ENCODE peak calls at places on chromosomes 12 and 14, in seven cellular contexts. W, U, L, Y, V, Z and H are unnamed samples.
A peak's percentile ranks its signal among the peaks of the same experiment; 100 is the strongest.

GRCh38 chr12:6451348-6452244 is at the start of gene TAPBPL:
- DNase-seq in W (peak; percentile 84), U (peak; percentile 81), L (peak; percentile 84), Y (peak; percentile 83), V (peak; percentile 90), Z (peak; percentile 78), H (peak; percentile 91)

GRCh38 chr12:47894068-47894467 is 10.7 kb downstream of the VDR start:
- DNase-seq in W (no peak), U (no peak), L (no peak), Y (no peak), V (no peak), Z (no peak), H (no peak)

GRCh38 chr12:53777936-53778644 is 26.3 kb upstream of the CISTR start:
- DNase-seq in W (no peak), U (no peak), L (no peak), Y (peak; percentile 31), V (no peak), Z (peak; percentile 22), H (no peak)

GRCh38 chr12:57838594-57839302 is 7.8 kb downstream of the CTDSP2 start:
- DNase-seq in W (no peak), U (no peak), L (no peak), Y (no peak), V (no peak), Z (no peak), H (no peak)

GRCh38 chr14:54803396-54803795 is 99.2 kb downstream of the GCH1 start:
- DNase-seq in W (no peak), U (no peak), L (no peak), Y (no peak), V (no peak), Z (no peak), H (no peak)

GRCh38 chr12:113234483-113234882 is 13.2 kb downstream of the TPCN1 start:
- DNase-seq in W (no peak), U (no peak), L (no peak), Y (no peak), V (no peak), Z (no peak), H (no peak)

GRCh38 chr12:40154381-40154780 is 48.5 kb upstream of the SLC2A13 start:
- DNase-seq in W (no peak), U (no peak), L (no peak), Y (no peak), V (no peak), Z (no peak), H (no peak)

GRCh38 chr12:123441523-123442164 is 5.2 kb upstream of the RILPL2 start:
- DNase-seq in W (no peak), U (no peak), L (no peak), Y (no peak), V (no peak), Z (no peak), H (no peak)

GRCh38 chr12:57735952-57736742 is 2.4 kb downstream of the AGAP2 start:
- DNase-seq in W (peak; percentile 65), U (no peak), L (no peak), Y (no peak), V (no peak), Z (no peak), H (peak; percentile 72)

GRCh38 chr12:112855375-112855774 is 51.4 kb upstream of the OAS1 start:
- DNase-seq in W (no peak), U (no peak), L (no peak), Y (no peak), V (no peak), Z (no peak), H (peak; percentile 47)

GRCh38 chr14:105890474-105891220 is 364.3 kb downstream of the TMEM121 start:
- DNase-seq in W (peak; percentile 25), U (peak; percentile 1), L (peak; percentile 34), Y (no peak), V (no peak), Z (no peak), H (peak; percentile 8)

GRCh38 chr14:77962731-77963520 is 163.0 kb downstream of the ADCK1 start:
- DNase-seq in W (no peak), U (no peak), L (no peak), Y (no peak), V (no peak), Z (no peak), H (no peak)

GRCh38 chr14:77965050-77965449 is 165.1 kb downstream of the ADCK1 start:
- DNase-seq in W (no peak), U (no peak), L (no peak), Y (no peak), V (no peak), Z (no peak), H (no peak)

GRCh38 chr14:77967110-77967509 is 167.2 kb downstream of the ADCK1 start:
- DNase-seq in W (no peak), U (no peak), L (no peak), Y (no peak), V (no peak), Z (no peak), H (no peak)

GRCh38 chr14:77961853-77962580 is 162.1 kb downstream of the ADCK1 start:
- DNase-seq in W (no peak), U (no peak), L (no peak), Y (no peak), V (no peak), Z (no peak), H (no peak)

GRCh38 chr14:77965919-77966435 is 166.1 kb downstream of the ADCK1 start:
- DNase-seq in W (peak; percentile 43), U (peak; percentile 13), L (peak; percentile 55), Y (peak; percentile 11), V (peak; percentile 67), Z (peak; percentile 8), H (peak; percentile 50)
- H3K4me3 ChIP-seq in W (no peak overlapping the region), U (no peak overlapping the region), L (peak overlapping the region; percentile 37), Y (peak overlapping the region; percentile 16), V (no peak overlapping the region), Z (peak overlapping the region; percentile 42), H (peak overlapping the region; percentile 60)

DNA sequence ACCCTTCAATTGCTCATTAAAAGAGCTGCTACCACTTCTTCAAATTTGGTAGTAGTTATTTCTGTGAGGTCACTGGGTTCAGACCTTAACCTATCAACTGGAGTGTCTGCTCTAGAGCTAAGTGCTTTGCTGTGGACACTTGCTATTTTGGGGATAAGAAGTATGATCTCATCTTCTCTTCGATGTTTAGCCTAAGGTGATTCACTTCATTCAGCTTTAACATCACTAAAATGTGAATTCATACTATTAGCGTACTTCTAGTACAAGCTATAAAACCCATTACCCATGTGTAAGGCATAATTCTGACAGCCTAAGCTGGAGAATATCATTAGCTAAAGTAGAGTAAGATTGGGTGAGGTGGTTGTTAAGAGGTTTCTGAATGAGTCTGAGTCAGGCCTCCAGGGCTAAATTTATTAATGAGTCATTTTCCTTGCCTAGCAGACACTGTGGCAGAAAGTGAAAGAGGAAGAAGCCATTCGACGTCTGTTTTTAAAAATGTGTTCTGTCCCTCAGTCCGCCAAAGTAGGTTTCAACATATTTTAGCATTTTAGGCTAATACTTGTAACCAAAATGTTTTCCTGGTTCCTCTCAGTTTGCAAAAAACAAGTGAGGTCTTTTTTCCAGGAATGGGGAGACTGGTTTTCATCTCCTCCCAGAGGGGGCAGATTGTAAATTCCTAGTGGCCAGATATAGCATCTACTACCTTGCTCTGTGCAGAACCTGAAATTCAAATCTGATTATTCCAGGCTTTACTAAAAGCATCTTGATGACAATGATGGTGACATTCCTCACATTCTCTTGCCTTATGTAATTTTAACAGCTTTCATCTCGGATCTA is 103.6 kb downstream of the SSPN start:
- DNase-seq in W (no peak), U (no peak), L (no peak), Y (peak; percentile 74), V (no peak), Z (peak; percentile 71), H (no peak)
- TF ChIP-seq CTCF in W (peak; percentile 29), U (peak; percentile 6), L (peak; percentile 26), Y (peak; percentile 22), V (no peak), Z (peak; percentile 67), H (peak; percentile 33)

GRCh38 chr12:119868992-119869391 is 8.1 kb downstream of the CIT start:
- DNase-seq in W (no peak), U (no peak), L (no peak), Y (peak; percentile 31), V (no peak), Z (peak; percentile 73), H (no peak)
- H3K4me3 ChIP-seq in W (no peak overlapping the region), U (no peak overlapping the region), L (no peak overlapping the region), Y (no peak overlapping the region), V (no peak overlapping the region), Z (peak overlapping the region; percentile 14), H (no peak overlapping the region)

GRCh38 chr12:12008931-12009611 is 61.7 kb upstream of the BCL2L14 start:
- DNase-seq in W (no peak), U (no peak), L (no peak), Y (peak; percentile 31), V (peak; percentile 60), Z (peak; percentile 25), H (no peak)

GRCh38 chr12:12007001-12007712 is 63.6 kb upstream of the BCL2L14 start:
- DNase-seq in W (no peak), U (no peak), L (no peak), Y (peak; percentile 7), V (no peak), Z (peak; percentile 39), H (no peak)

GRCh38 chr12:12007713-12008231 is 63.0 kb upstream of the BCL2L14 start:
- DNase-seq in W (no peak), U (no peak), L (no peak), Y (no peak), V (no peak), Z (no peak), H (no peak)

GRCh38 chr12:12010277-12011031 is 60.3 kb upstream of the BCL2L14 start:
- DNase-seq in W (no peak), U (no peak), L (peak; percentile 70), Y (peak; percentile 58), V (peak; percentile 76), Z (peak; percentile 70), H (peak; percentile 39)

DNA sequence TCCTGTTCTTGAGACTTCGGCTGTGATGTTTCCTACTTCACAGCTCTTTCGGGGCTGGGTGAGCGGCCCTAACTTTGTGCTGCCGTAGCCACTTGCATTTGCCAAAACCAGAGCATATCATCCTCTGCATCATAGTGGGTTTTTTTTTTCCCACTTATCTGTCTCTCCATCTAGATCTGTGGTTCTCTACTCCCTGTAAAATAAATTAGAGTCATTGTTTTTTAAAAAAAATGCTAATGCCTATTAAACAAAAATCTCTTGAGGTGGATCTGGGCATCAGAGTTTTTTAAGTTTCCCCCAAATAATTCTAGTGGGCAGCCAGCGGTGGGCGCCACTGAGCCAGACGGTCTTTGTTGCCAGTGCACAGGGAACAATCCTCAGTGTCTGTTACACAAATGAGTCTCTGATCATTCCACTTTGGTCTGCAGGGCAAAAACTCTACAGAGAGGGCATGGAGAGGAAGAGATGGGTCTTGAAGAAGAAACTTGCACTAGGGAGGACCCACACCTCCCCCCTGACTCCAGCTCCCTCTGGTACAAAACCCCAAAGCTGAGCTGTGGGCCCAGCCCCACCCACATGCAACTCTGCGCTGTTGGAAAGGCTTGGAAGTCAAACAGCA is 62.4 kb upstream of the BCL2L14 start:
- DNase-seq in W (no peak), U (no peak), L (no peak), Y (no peak), V (peak; percentile 56), Z (no peak), H (no peak)
- TF ChIP-seq CTCF in W (no peak), U (no peak), L (peak; percentile 34), Y (peak; percentile 5), V (peak; percentile 72), Z (peak; percentile 26), H (peak; percentile 53)

GRCh38 chr12:130713581-130713991 is 2.5 kb downstream of the RIMBP2 start:
- DNase-seq in W (peak; percentile 60), U (no peak), L (no peak), Y (no peak), V (no peak), Z (no peak), H (peak; percentile 56)
- H3K4me3 ChIP-seq in W (peak overlapping the region; percentile 46), U (no peak overlapping the region), L (peak overlapping the region; percentile 43), Y (no peak overlapping the region), V (no peak overlapping the region), Z (no peak overlapping the region), H (peak overlapping the region; percentile 90)